ENCODE peak calls at places on chromosomes 5 and 9, in four cellular contexts. One of them, this sample, is unnamed.
A peak's percentile ranks its signal among the peaks of the same experiment; 100 is the strongest.

GRCh38 chr9:88922091-88922490 is 69.2 kb upstream of the S1PR3 start:
- DNase-seq in neural progenitor cell: no peak
- DNase-seq in mesenchymal stem cell: no peak
- DNase-seq in endothelial cell of umbilical vein: no peak
- DNase-seq in this sample: no peak

GRCh38 chr9:3401556-3401955 is 124.2 kb downstream of the RFX3 start:
- DNase-seq in neural progenitor cell: peak; percentile 73
- DNase-seq in mesenchymal stem cell: no peak
- DNase-seq in endothelial cell of umbilical vein: no peak
- DNase-seq in this sample: no peak

GRCh38 chr5:179530069-179530998 is 20.0 kb upstream of the RUFY1 start:
- DNase-seq in neural progenitor cell: peak; percentile 68
- DNase-seq in mesenchymal stem cell: peak; percentile 24
- DNase-seq in endothelial cell of umbilical vein: peak; percentile 75
- DNase-seq in this sample: peak; percentile 90

GRCh38 chr9:127955294-127956015 is 17.8 kb upstream of the DPM2 start:
- DNase-seq in neural progenitor cell: peak; percentile 51
- DNase-seq in mesenchymal stem cell: no peak
- DNase-seq in endothelial cell of umbilical vein: peak; percentile 21
- DNase-seq in this sample: peak; percentile 94

GRCh38 chr5:136776022-136776927 is 410.9 kb upstream of the TRPC7 start:
- DNase-seq in neural progenitor cell: no peak
- DNase-seq in mesenchymal stem cell: peak; percentile 60
- DNase-seq in endothelial cell of umbilical vein: no peak
- DNase-seq in this sample: no peak

GRCh38 chr5:177256296-177256695 is 47.2 kb downstream of the RAB24 start:
- DNase-seq in neural progenitor cell: no peak
- DNase-seq in mesenchymal stem cell: no peak
- DNase-seq in endothelial cell of umbilical vein: no peak
- DNase-seq in this sample: no peak

GRCh38 chr5:179154991-179155955 is 95.1 kb downstream of the ZNF354C start:
- DNase-seq in neural progenitor cell: no peak
- DNase-seq in mesenchymal stem cell: no peak
- DNase-seq in endothelial cell of umbilical vein: no peak
- DNase-seq in this sample: peak; percentile 71

GRCh38 chr5:160747559-160747958 is 104.5 kb downstream of the ATP10B start:
- DNase-seq in neural progenitor cell: no peak
- DNase-seq in mesenchymal stem cell: no peak
- DNase-seq in endothelial cell of umbilical vein: no peak
- DNase-seq in this sample: no peak

GRCh38 chr5:135505973-135506372 is 29.8 kb downstream of the NEUROG1 start:
- DNase-seq in neural progenitor cell: no peak
- DNase-seq in mesenchymal stem cell: no peak
- DNase-seq in endothelial cell of umbilical vein: no peak
- DNase-seq in this sample: no peak

GRCh38 chr5:159403906-159404641 is 73.8 kb upstream of the IL12B start:
- DNase-seq in neural progenitor cell: no peak
- DNase-seq in mesenchymal stem cell: no peak
- DNase-seq in endothelial cell of umbilical vein: no peak
- DNase-seq in this sample: no peak

GRCh38 chr5:21663082-21663481 is 1190.1 kb downstream of the CDH12 start:
- DNase-seq in neural progenitor cell: no peak
- DNase-seq in mesenchymal stem cell: no peak
- DNase-seq in endothelial cell of umbilical vein: no peak
- DNase-seq in this sample: peak; percentile 76

GRCh38 chr5:154138701-154139100 is 51.8 kb upstream of the GALNT10 start:
- DNase-seq in neural progenitor cell: peak; percentile 70
- DNase-seq in mesenchymal stem cell: no peak
- DNase-seq in endothelial cell of umbilical vein: no peak
- DNase-seq in this sample: no peak

GRCh38 chr9:128020692-128021091 is 39.9 kb upstream of the EEIG1 start:
- DNase-seq in neural progenitor cell: no peak
- DNase-seq in mesenchymal stem cell: no peak
- DNase-seq in endothelial cell of umbilical vein: no peak
- DNase-seq in this sample: peak; percentile 76

DNA sequence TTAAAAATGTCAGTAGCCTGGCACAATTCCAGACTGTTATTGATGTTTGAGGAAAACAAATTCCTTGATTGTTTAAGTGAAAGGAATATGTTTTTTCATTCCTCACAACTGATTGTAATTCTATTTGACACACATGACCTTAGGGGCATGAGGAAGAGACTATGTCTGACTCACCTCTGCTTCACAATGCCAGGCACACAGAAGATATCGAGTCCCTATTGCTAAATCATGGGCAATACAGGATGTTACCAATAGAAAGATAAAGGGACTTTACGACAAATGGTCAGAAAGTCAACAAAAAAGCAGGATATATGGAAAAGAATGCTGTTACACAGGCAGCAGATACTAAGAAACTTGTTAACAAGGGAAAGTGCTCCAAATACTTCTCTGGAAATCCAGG is 1903.5 kb downstream of the EFNA5 start:
- DNase-seq in neural progenitor cell: no peak
- DNase-seq in mesenchymal stem cell: no peak
- DNase-seq in endothelial cell of umbilical vein: peak; percentile 55
- DNase-seq in this sample: no peak
- H3K9ac ChIP-seq in neural progenitor cell: no peak overlapping the region
- H3K9ac ChIP-seq in mesenchymal stem cell: no peak overlapping the region
- H3K9ac ChIP-seq in endothelial cell of umbilical vein: no peak overlapping the region
- H3K9ac ChIP-seq in this sample: no peak overlapping the region

DNA sequence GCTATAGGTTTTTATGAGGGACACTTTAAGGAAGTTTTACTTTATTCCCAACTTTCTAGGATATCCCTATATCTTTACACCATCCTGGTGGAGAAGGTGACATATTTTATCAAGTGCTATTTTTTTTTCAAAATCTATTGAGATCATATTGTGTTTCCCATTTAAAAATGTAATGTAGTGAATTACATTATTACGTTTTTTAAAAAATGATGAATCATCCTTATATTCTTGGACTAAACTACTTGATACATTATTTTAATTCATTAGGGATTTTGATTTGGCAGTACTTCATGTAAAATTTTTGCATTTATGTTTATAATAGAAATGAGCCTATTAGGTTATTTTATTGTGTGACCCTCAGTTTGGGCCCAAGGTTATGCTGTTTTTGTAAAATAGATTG is 4.0 kb downstream of the TMEM38B start:
- DNase-seq in neural progenitor cell: no peak
- DNase-seq in mesenchymal stem cell: no peak
- DNase-seq in endothelial cell of umbilical vein: no peak
- DNase-seq in this sample: no peak
- H3K27ac ChIP-seq in neural progenitor cell: no peak overlapping the region
- H3K27ac ChIP-seq in mesenchymal stem cell: no peak overlapping the region
- H3K27ac ChIP-seq in endothelial cell of umbilical vein: no peak overlapping the region
- H3K27ac ChIP-seq in this sample: no peak overlapping the region

GRCh38 chr5:10565785-10566506 is 2.1 kb downstream of the ANKRD33B start:
- DNase-seq in neural progenitor cell: no peak
- DNase-seq in mesenchymal stem cell: no peak
- DNase-seq in endothelial cell of umbilical vein: no peak
- DNase-seq in this sample: peak; percentile 70

GRCh38 chr5:10567781-10568321 is 4.0 kb downstream of the ANKRD33B start:
- DNase-seq in neural progenitor cell: peak; percentile 36
- DNase-seq in mesenchymal stem cell: peak; percentile 59
- DNase-seq in endothelial cell of umbilical vein: no peak
- DNase-seq in this sample: no peak

GRCh38 chr5:10564838-10565784 is 1.2 kb downstream of the ANKRD33B start:
- DNase-seq in neural progenitor cell: peak; percentile 50
- DNase-seq in mesenchymal stem cell: peak; percentile 32
- DNase-seq in endothelial cell of umbilical vein: no peak
- DNase-seq in this sample: peak; percentile 77

GRCh38 chr5:10566556-10567068 is 2.7 kb downstream of the ANKRD33B start:
- DNase-seq in neural progenitor cell: no peak
- DNase-seq in mesenchymal stem cell: no peak
- DNase-seq in endothelial cell of umbilical vein: no peak
- DNase-seq in this sample: peak; percentile 40

GRCh38 chr5:10567181-10567591 is 3.3 kb downstream of the ANKRD33B start:
- DNase-seq in neural progenitor cell: no peak
- DNase-seq in mesenchymal stem cell: peak; percentile 52
- DNase-seq in endothelial cell of umbilical vein: no peak
- DNase-seq in this sample: peak; percentile 54
- H3K4me3 ChIP-seq in neural progenitor cell: no peak overlapping the region
- H3K4me3 ChIP-seq in mesenchymal stem cell: peak overlapping the region; percentile 81
- H3K4me3 ChIP-seq in endothelial cell of umbilical vein: no peak overlapping the region
- H3K4me3 ChIP-seq in this sample: peak overlapping the region; percentile 21

GRCh38 chr5:155258139-155258538 is 244.6 kb downstream of the KIF4B start:
- DNase-seq in neural progenitor cell: no peak
- DNase-seq in mesenchymal stem cell: no peak
- DNase-seq in endothelial cell of umbilical vein: no peak
- DNase-seq in this sample: no peak
- H3K9ac ChIP-seq in neural progenitor cell: no peak overlapping the region
- H3K9ac ChIP-seq in mesenchymal stem cell: no peak overlapping the region
- H3K9ac ChIP-seq in endothelial cell of umbilical vein: no peak overlapping the region
- H3K9ac ChIP-seq in this sample: no peak overlapping the region